ENCODE peak calls at places on chromosomes 13 and 19, in eight cellular contexts. D is activated CD4-positive, alpha-beta T cell treated with anti-CD3 and anti-CD28 coated beads for 24 hours; G is NCI-H345; Z is NCI-H524; S is memory B cell; I is ACHN; T is activated naive CD4-positive, alpha-beta T cell treated with anti-CD3 and anti-CD28 coated beads for 36 hours; U is anterior cingulate cortex. E is an unnamed sample.

GRCh38 chr19:32675720-32676185 is at the start of gene RGS9BP:
- DNase-seq in D (no peak), G (peak), Z (peak), S (peak), I (peak), T (peak), U (peak), E (peak)

GRCh38 chr19:8569066-8569761 is 8.0 kb downstream of the MYO1F start:
- DNase-seq in D (peak), G (no peak), Z (no peak), S (no peak), I (peak), T (peak), U (no peak), E (no peak)

GRCh38 chr19:16326401-16327130 is 1.9 kb downstream of the KLF2 start:
- DNase-seq in D (no peak), G (no peak), Z (no peak), S (peak), I (no peak), T (peak), U (no peak), E (no peak)

GRCh38 chr13:23433171-23434153 is at the start of gene SACS:
- DNase-seq in D (no peak), G (peak), Z (peak), S (no peak), I (peak), T (no peak), U (peak), E (no peak)

GRCh38 chr19:41978470-41978869 is 15.6 kb downstream of the ATP1A3 start:
- DNase-seq in D (no peak), G (no peak), Z (no peak), S (no peak), I (no peak), T (no peak), U (no peak), E (no peak)

GRCh38 chr19:7540761-7541480 is 5.4 kb downstream of the PNPLA6 start:
- DNase-seq in D (no peak), G (no peak), Z (no peak), S (no peak), I (no peak), T (peak), U (no peak), E (no peak)

GRCh38 chr13:33015791-33016323 is 366 bp upstream of the KL start:
- DNase-seq in D (no peak), G (no peak), Z (peak), S (no peak), I (peak), T (peak), U (no peak), E (no peak)

GRCh38 chr19:33456076-33456844 is 65.3 kb downstream of the PEPD start:
- DNase-seq in D (no peak), G (no peak), Z (no peak), S (no peak), I (no peak), T (no peak), U (no peak), E (no peak)

GRCh38 chr19:12482505-12482886 is 2.1 kb downstream of the ZNF709 start:
- DNase-seq in D (no peak), G (no peak), Z (no peak), S (no peak), I (no peak), T (no peak), U (no peak), E (no peak)

GRCh38 chr13:93872376-93872775 is 607.1 kb downstream of the DCT start:
- DNase-seq in D (no peak), G (no peak), Z (no peak), S (no peak), I (no peak), T (no peak), U (no peak), E (no peak)

GRCh38 chr13:24356837-24357236 is 47.5 kb downstream of the C1QTNF9 start:
- DNase-seq in D (no peak), G (no peak), Z (no peak), S (no peak), I (no peak), T (no peak), U (no peak), E (no peak)

E was measured in NCI-H774.